ENCODE peak calls at places on chromosome 3, in ten cellular contexts. O is AG09309; Q is osteocyte; J is RWPE1; W is progenitor cell of endocrine pancreas; Z is spleen; I is skeletal muscle cell; R is stimulated activated CD4-positive, alpha-beta T cell treated with anti-CD3 and anti-CD28 coated beads, Interleukin-4, amount 100 ng/mL, for 48 hours; V is Ammon's horn; U is GM13977. F is an unnamed sample.

GRCh38 chr3:171283248-171284222 is 176.7 kb downstream of the TNIK start:
- DNase-seq in R (no peak), J (no peak), V (peak), I (no peak), W (no peak), Q (no peak), Z (no peak), U (no peak), O (no peak), F (no peak)

GRCh38 chr3:2870714-2871353 is 239.3 kb downstream of the IL5RA start:
- DNase-seq in Q (no peak), R (no peak), U (no peak), V (no peak), W (no peak), I (no peak), O (no peak), Z (no peak), J (no peak), F (no peak)

GRCh38 chr3:51637941-51638471 is 33.0 kb upstream of the TEX264 start:
- DNase-seq in O (peak), V (no peak), U (peak), Q (no peak), J (peak), W (no peak), I (peak), Z (no peak), R (peak), F (peak)

GRCh38 chr3:106589306-106589942 is 720.6 kb upstream of the CBLB start:
- DNase-seq in J (peak), Q (no peak), R (no peak), W (no peak), I (peak), Z (no peak), U (no peak), V (no peak), O (peak), F (peak)

GRCh38 chr3:81425198-81425868 is 336.1 kb downstream of the GBE1 start:
- DNase-seq in O (no peak), R (no peak), V (no peak), I (no peak), Q (no peak), Z (no peak), W (no peak), U (no peak), J (peak), F (peak)

GRCh38 chr3:36484386-36484785 is 104.1 kb downstream of the STAC start:
- DNase-seq in Q (no peak), U (no peak), I (no peak), V (no peak), J (no peak), O (no peak), W (no peak), R (no peak), Z (no peak), F (no peak)

GRCh38 chr3:73954506-73954905 is 329.8 kb upstream of the PDZRN3 start:
- DNase-seq in W (no peak), Z (no peak), V (no peak), Q (no peak), J (no peak), U (no peak), O (no peak), I (no peak), R (no peak), F (no peak)

GRCh38 chr3:179811321-179812095 is 158.7 kb downstream of the USP13 start:
- DNase-seq in W (peak), Q (no peak), V (peak), U (peak), Z (no peak), I (peak), R (no peak), O (peak), J (peak), F (peak)

GRCh38 chr3:100316656-100317069 is 17.9 kb upstream of the NIT2 start:
- DNase-seq in U (peak), V (peak), Q (no peak), J (peak), I (peak), R (no peak), Z (no peak), O (peak), W (no peak), F (peak)

GRCh38 chr3:121482651-121483050 is 63.1 kb downstream of the POLQ start:
- DNase-seq in Q (no peak), V (no peak), U (no peak), R (no peak), J (peak), O (peak), I (peak), Z (no peak), W (no peak), F (peak)

GRCh38 chr3:197801801-197802504 is 10.9 kb downstream of the LRCH3 start:
- DNase-seq in R (no peak), I (no peak), V (no peak), Q (no peak), J (no peak), Z (no peak), W (no peak), U (no peak), O (no peak), F (no peak)

GRCh38 chr3:69425249-69425648 is 39.4 kb upstream of the FRMD4B start:
- DNase-seq in Z (no peak), R (no peak), I (no peak), V (peak), U (peak), J (no peak), O (no peak), W (no peak), Q (no peak), F (no peak)

GRCh38 chr3:125039041-125039896 is 16.5 kb downstream of the HEG1 start:
- DNase-seq in O (no peak), W (no peak), V (peak), I (no peak), Z (no peak), U (no peak), Q (no peak), R (no peak), J (no peak), F (no peak)

GRCh38 chr3:194503101-194503531 is 16.3 kb upstream of the ATP13A3 start:
- DNase-seq in J (no peak), U (no peak), V (no peak), Q (no peak), I (peak), W (no peak), Z (no peak), R (no peak), O (no peak), F (no peak)

GRCh38 chr3:186212611-186213010 is 103.7 kb upstream of the ETV5 start:
- DNase-seq in R (no peak), Q (no peak), U (no peak), J (no peak), W (no peak), O (no peak), Z (no peak), V (no peak), I (no peak), F (no peak)

F was measured in non-pigmented ciliary epithelial cell.